ENCODE peak calls at places on chromosomes 3 and 15, in five cellular contexts. U is IMR-90, O is epithelial cell of esophagus, H is cardiac fibroblast, K is vagina. A is an unnamed sample.

GRCh38 chr15:90099868-90100854 is 2.1 kb downstream of the IDH2 start:
- DNase-seq in K (no peak), U (peak), O (no peak), H (peak), A (peak)

GRCh38 chr3:31086698-31087097 is 192.2 kb upstream of the GADL1 start:
- DNase-seq in U (no peak), K (no peak), O (no peak), H (no peak), A (no peak)

GRCh38 chr15:81813215-81813614 is 232.6 kb downstream of the MEX3B start:
- DNase-seq in O (no peak), U (no peak), K (no peak), H (no peak), A (no peak)

GRCh38 chr3:143433787-143434378 is 314.3 kb downstream of the CHST2 start:
- DNase-seq in U (no peak), O (peak), K (no peak), H (peak), A (peak)

GRCh38 chr15:28886431-28887343 is 913 bp downstream of the APBA2 start:
- DNase-seq in H (no peak), O (no peak), K (no peak), U (no peak), A (no peak)

GRCh38 chr3:4290272-4290893 is 12.8 kb upstream of the SETMAR start:
- DNase-seq in O (peak), K (no peak), U (peak), H (peak), A (peak)

GRCh38 chr3:195319060-195319459 is 48.1 kb upstream of the XXYLT1 start:
- DNase-seq in H (no peak), K (no peak), U (no peak), O (no peak), A (no peak)

GRCh38 chr3:114231616-114232015 is 5.8 kb downstream of the ZNF80 start:
- DNase-seq in K (no peak), H (no peak), U (no peak), O (no peak), A (no peak)

GRCh38 chr15:33149919-33150318 is 44.6 kb downstream of the FMN1 start:
- DNase-seq in U (peak), H (peak), O (peak), K (no peak), A (peak)

GRCh38 chr3:133289322-133289721 is 110.5 kb upstream of the BFSP2 start:
- DNase-seq in U (no peak), K (no peak), O (no peak), H (no peak), A (no peak)

GRCh38 chr3:152474585-152474984 is 205.9 kb downstream of the MBNL1 start:
- DNase-seq in U (peak), K (no peak), H (peak), O (peak), A (peak)

GRCh38 chr3:77203876-77204275 is 164.0 kb downstream of the ROBO2 start:
- DNase-seq in O (no peak), U (no peak), H (no peak), K (no peak), A (no peak)

GRCh38 chr3:28935141-28935540 is 345.7 kb upstream of the RBMS3 start:
- DNase-seq in H (no peak), O (no peak), K (no peak), U (no peak), A (no peak)

GRCh38 chr3:264394-265156 is 68.0 kb downstream of the CHL1 start:
- DNase-seq in K (no peak), H (peak), O (peak), U (peak), A (peak)

GRCh38 chr3:41276191-41276590 is 76.9 kb downstream of the CTNNB1 start:
- DNase-seq in H (no peak), O (no peak), U (no peak), K (no peak), A (no peak)

GRCh38 chr3:181773921-181774320 is 62.2 kb downstream of the SOX2 start:
- DNase-seq in K (no peak), U (no peak), H (no peak), O (no peak), A (no peak)

GRCh38 chr15:62124176-62124952 is 40.7 kb downstream of the C2CD4B start:
- DNase-seq in K (no peak), H (peak), O (peak), U (peak), A (no peak)

DNA sequence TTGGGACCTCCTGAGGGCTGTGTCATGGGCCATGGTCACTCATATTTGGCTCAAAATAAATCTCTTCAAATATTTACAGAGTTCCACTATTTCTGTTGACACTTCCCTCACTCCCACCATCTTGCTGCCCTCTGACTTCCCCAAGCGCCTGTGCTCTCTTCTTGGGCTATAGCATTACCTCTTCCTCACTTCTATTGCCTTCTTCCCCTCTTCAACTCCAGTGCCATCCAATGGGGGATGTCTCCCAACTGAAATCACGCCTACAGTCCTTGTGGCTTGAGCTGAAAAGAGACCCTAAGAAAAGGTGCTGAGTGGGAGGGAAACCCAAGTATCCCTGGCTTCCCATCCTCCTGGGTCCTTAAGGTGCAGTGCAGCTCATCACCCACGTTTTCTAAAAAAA is 21.8 kb downstream of the UMPS start:
- DNase-seq in U (no peak), O (no peak), H (no peak), K (no peak), A (no peak)
- H3K4me3 ChIP-seq in U (no peak), O (no peak), H (no peak), K (no peak), A (no peak)

GRCh38 chr3:56347219-56347871 is 120.9 kb downstream of the ERC2 start:
- DNase-seq in U (no peak), H (peak), K (no peak), O (no peak), A (peak)
- TF ChIP-seq CTCF in U (no peak), H (peak), K (no peak), O (peak), A (peak)

GRCh38 chr3:46976326-46977190 is at the start of gene CCDC12:
- DNase-seq in U (peak), K (no peak), H (peak), O (peak), A (peak)

GRCh38 chr3:46971742-46972141 is 4.8 kb downstream of the CCDC12 start:
- DNase-seq in U (no peak), K (no peak), O (no peak), H (no peak), A (no peak)

GRCh38 chr3:46972396-46972795 is 4.1 kb downstream of the CCDC12 start:
- DNase-seq in U (no peak), H (no peak), O (no peak), K (no peak), A (no peak)

GRCh38 chr3:46977811-46978195 is 1.3 kb upstream of the CCDC12 start:
- DNase-seq in H (no peak), O (no peak), K (no peak), U (no peak), A (no peak)

GRCh38 chr3:46974421-46975227 is 1.9 kb downstream of the CCDC12 start:
- DNase-seq in H (no peak), O (no peak), U (no peak), K (no peak), A (no peak)
- H3K4me3 ChIP-seq in H (no peak), O (peak), U (no peak), K (no peak), A (no peak)

DNA sequence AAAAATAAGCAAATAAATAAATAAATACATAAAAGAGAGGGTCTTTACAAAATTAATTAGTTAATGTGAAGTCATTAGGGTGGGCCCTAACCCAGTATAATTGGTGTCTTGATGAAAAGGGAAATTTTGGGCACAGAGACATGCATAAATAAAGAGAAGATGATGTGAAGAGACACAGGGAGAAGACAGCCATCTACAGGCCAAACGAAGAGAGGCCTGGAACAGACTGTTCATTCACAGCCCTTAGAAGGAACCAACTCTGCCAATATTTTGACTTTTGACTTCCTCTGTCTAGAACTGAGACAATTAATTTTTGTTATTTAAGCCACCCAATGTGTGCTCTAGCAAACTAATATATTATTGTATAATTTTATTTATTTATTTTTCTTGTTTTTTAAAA is 29.6 kb upstream of the SELENOK start:
- DNase-seq in U (peak), K (no peak), H (peak), O (peak), A (peak)
- TF ChIP-seq CTCF in U (peak), K (no peak), H (peak), O (peak), A (peak)

GRCh38 chr15:72183781-72184164 is 13.8 kb downstream of the GRAMD2A start:
- DNase-seq in K (no peak), O (no peak), H (no peak), U (no peak), A (no peak)
- H3K4me3 ChIP-seq in K (no peak), O (peak), H (no peak), U (no peak), A (no peak)

DNA sequence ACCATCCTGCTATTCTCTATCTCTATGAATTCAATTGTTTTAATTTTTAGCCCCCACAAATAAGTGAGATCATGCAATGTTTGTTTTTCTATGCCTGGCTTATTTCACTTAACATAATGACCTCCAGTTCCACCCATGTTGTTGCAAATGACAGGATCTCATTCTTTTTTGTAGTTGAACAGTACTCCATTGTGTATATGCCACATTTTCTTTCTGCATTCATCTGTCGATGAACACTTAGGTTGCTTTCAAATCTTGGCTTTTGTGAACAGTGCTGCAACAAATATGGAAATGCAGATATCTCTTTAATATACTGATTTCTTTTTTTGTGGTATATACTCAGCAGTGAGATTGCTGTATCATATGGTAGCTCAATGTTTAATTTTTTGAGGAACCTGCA is 58.7 kb downstream of the RETNLB start:
- DNase-seq in U (no peak), O (no peak), H (no peak), K (no peak), A (no peak)
- TF ChIP-seq CTCF in U (no peak), O (no peak), H (no peak), K (no peak), A (no peak)

GRCh38 chr15:71362987-71363968 is 248.0 kb downstream of the THSD4 start:
- DNase-seq in O (no peak), H (no peak), K (no peak), U (no peak), A (no peak)
- H3K4me3 ChIP-seq in O (no peak), H (no peak), K (no peak), U (no peak), A (no peak)